ENCODE peak calls at places on chromosomes 13 and 19, in six cellular contexts. I is sigmoid colon; C is breast epithelium; O is naive thymus-derived CD4-positive, alpha-beta T cell; U is esophagus squamous epithelium; N is heart right ventricle. Q is an unnamed sample. For H3K4me1, the result is how much of the 10 kb centered on the place peaks cover.

GRCh38 chr13:77448689-77449088 is 86.8 kb upstream of the SCEL start:
- DNase-seq in I (no peak), C (no peak), O (no peak), U (no peak), N (no peak), Q (no peak)

GRCh38 chr19:34172661-34173144 is 399 bp downstream of the LSM14A start:
- DNase-seq in I (no peak), C (no peak), O (peak), U (no peak), N (no peak), Q (no peak)

GRCh38 chr19:17871032-17871877 is 490 bp upstream of the SLC5A5 start:
- DNase-seq in I (no peak), C (no peak), O (no peak), U (no peak), N (no peak), Q (no peak)

GRCh38 chr19:6032381-6032780 is 54.4 kb upstream of the RANBP3 start:
- DNase-seq in I (no peak), C (no peak), O (no peak), U (no peak), N (no peak), Q (no peak)

GRCh38 chr19:50501568-50502475 is 9.2 kb downstream of the JOSD2 start:
- DNase-seq in I (no peak), C (no peak), O (no peak), U (no peak), N (peak), Q (no peak)

GRCh38 chr13:20911037-20911436 is 8.5 kb upstream of the XPO4 start:
- DNase-seq in I (no peak), C (no peak), O (no peak), U (no peak), N (no peak), Q (no peak)

GRCh38 chr13:101545521-101545920 is 93.0 kb downstream of the ITGBL1 start:
- DNase-seq in I (no peak), C (no peak), O (no peak), U (no peak), N (no peak), Q (no peak)

GRCh38 chr13:32209670-32210069 is 105.5 kb downstream of the ZAR1L start:
- DNase-seq in I (no peak), C (no peak), O (no peak), U (no peak), N (no peak), Q (no peak)

GRCh38 chr19:36103842-36104552 is 6.9 kb upstream of the OVOL3 start:
- DNase-seq in I (no peak), C (no peak), O (no peak), U (no peak), N (no peak), Q (no peak)

GRCh38 chr19:15223649-15224371 is 8.4 kb downstream of the EPHX3 start:
- DNase-seq in I (no peak), C (no peak), O (no peak), U (no peak), N (no peak), Q (no peak)

GRCh38 chr13:53198699-53199098 is 170.1 kb downstream of the OLFM4 start:
- DNase-seq in I (no peak), C (no peak), O (no peak), U (no peak), N (no peak), Q (no peak)

GRCh38 chr19:29666634-29667389 is 1.6 kb downstream of the PLEKHF1 start:
- DNase-seq in I (peak), C (peak), O (no peak), U (no peak), N (peak), Q (no peak)

GRCh38 chr13:50612717-50613116 is 230.8 kb downstream of the DLEU7 start:
- DNase-seq in I (no peak), C (no peak), O (no peak), U (no peak), N (no peak), Q (no peak)

GRCh38 chr19:2309734-2310362 is 1.9 kb upstream of the LINGO3 start:
- DNase-seq in I (no peak), C (no peak), O (no peak), U (no peak), N (no peak), Q (no peak)

GRCh38 chr19:49907745-49908446 is 11.2 kb upstream of the IL4I1 start:
- DNase-seq in I (no peak), C (no peak), O (no peak), U (no peak), N (no peak), Q (no peak)

GRCh38 chr19:33434886-33435705 is 61.6 kb downstream of the CEBPG start:
- DNase-seq in I (peak), C (no peak), O (no peak), U (no peak), N (no peak), Q (no peak)

GRCh38 chr19:57803594-57804325 is 11.0 kb downstream of the ZNF552 start:
- DNase-seq in I (no peak), C (no peak), O (peak), U (no peak), N (no peak), Q (no peak)

GRCh38 chr13:81773263-81773662 is 1432.3 kb upstream of the SPRY2 start:
- DNase-seq in I (no peak), C (no peak), O (no peak), U (no peak), N (no peak), Q (no peak)

GRCh38 chr13:49810464-49810824 is 18.0 kb upstream of the KPNA3 start:
- DNase-seq in I (no peak), C (no peak), O (no peak), U (no peak), N (no peak), Q (no peak)

GRCh38 chr19:34253711-34254551 is 423 bp upstream of the GARRE1 start:
- DNase-seq in I (peak), C (peak), O (peak), U (peak), N (peak), Q (peak)

GRCh38 chr13:100392709-100393630 is 195.6 kb downstream of the GGACT start:
- DNase-seq in I (peak), C (no peak), O (no peak), U (peak), N (peak), Q (peak)

GRCh38 chr19:28966737-28967401 is 246.1 kb downstream of the UQCRFS1 start:
- DNase-seq in I (no peak), C (no peak), O (no peak), U (no peak), N (no peak), Q (no peak)

GRCh38 chr13:51689597-51689996 is 105.3 kb downstream of the WDFY2 start:
- DNase-seq in I (no peak), C (no peak), O (no peak), U (no peak), N (no peak), Q (no peak)

GRCh38 chr19:2695288-2695866 is 7.1 kb downstream of the GNG7 start:
- DNase-seq in I (no peak), C (no peak), O (no peak), U (no peak), N (peak), Q (no peak)

GRCh38 chr13:68908879-68909278 is 1198.7 kb upstream of the ATXN8OS start:
- DNase-seq in I (no peak), C (no peak), O (no peak), U (no peak), N (no peak), Q (no peak)

GRCh38 chr19:46351241-46352041 is 4.6 kb downstream of the PPP5C start:
- DNase-seq in I (peak), C (no peak), O (peak), U (no peak), N (peak), Q (no peak)

GRCh38 chr13:110628952-110629701 is 13.8 kb downstream of the NAXD start:
- DNase-seq in I (peak), C (no peak), O (no peak), U (no peak), N (no peak), Q (no peak)

GRCh38 chr13:106513025-106513424 is 22.4 kb downstream of the EFNB2 start:
- DNase-seq in I (no peak), C (no peak), O (no peak), U (no peak), N (no peak), Q (no peak)

GRCh38 chr19:1244693-1245451 is 3.3 kb downstream of the ATP5F1D start:
- DNase-seq in I (peak), C (no peak), O (no peak), U (no peak), N (peak), Q (no peak)

GRCh38 chr19:45939792-45940514 is 25.4 kb upstream of the NANOS2 start:
- DNase-seq in I (no peak), C (no peak), O (no peak), U (no peak), N (no peak), Q (no peak)

GRCh38 chr19:1410136-1410786 is 2.9 kb downstream of the DAZAP1 start:
- DNase-seq in I (no peak), C (no peak), O (no peak), U (no peak), N (no peak), Q (no peak)

GRCh38 chr19:40262422-40262821 is 22.7 kb downstream of the AKT2 start:
- DNase-seq in I (no peak), C (no peak), O (no peak), U (no peak), N (no peak), Q (no peak)

GRCh38 chr13:63517376-63517775 is 2101.7 kb upstream of the PCDH20 start:
- DNase-seq in I (no peak), C (no peak), O (no peak), U (no peak), N (no peak), Q (no peak)

GRCh38 chr19:44653977-44654784 is 10.5 kb downstream of the PVR start:
- DNase-seq in I (peak), C (peak), O (peak), U (no peak), N (peak), Q (peak)

GRCh38 chr19:16587031-16588023 is 15.1 kb upstream of the SLC35E1 start:
- DNase-seq in I (no peak), C (no peak), O (peak), U (no peak), N (no peak), Q (no peak)

GRCh38 chr13:19818223-19818842 is 35.6 kb upstream of the PSPC1 start:
- DNase-seq in I (no peak), C (peak), O (no peak), U (no peak), N (peak), Q (no peak)

DNA sequence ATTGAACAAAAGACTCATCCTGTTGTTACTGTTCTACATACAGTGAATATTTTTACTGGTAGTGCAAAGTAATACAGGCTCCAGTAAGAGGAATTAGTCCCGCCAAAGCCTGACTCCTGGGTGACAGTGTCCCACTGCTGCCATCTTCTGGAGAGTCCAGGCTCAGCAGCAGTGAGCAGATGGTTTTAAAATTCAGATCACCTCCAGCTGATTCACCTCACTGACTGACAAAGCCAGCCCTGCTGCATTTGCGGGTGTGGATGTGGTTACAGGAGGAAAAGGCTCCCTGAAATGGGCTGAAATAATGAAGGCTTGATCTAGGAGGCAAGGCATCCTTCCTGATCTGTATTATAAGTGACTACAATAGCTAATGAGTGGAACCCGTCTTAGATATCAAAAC is 18.3 kb downstream of the PABPC3 start:
- DNase-seq in I (peak), C (peak), O (peak), U (no peak), N (peak), Q (no peak)
- H3K4me1 ChIP-seq in I (under half), C (under half), O (under half), U (under half), N (under half), Q (under half)

DNA sequence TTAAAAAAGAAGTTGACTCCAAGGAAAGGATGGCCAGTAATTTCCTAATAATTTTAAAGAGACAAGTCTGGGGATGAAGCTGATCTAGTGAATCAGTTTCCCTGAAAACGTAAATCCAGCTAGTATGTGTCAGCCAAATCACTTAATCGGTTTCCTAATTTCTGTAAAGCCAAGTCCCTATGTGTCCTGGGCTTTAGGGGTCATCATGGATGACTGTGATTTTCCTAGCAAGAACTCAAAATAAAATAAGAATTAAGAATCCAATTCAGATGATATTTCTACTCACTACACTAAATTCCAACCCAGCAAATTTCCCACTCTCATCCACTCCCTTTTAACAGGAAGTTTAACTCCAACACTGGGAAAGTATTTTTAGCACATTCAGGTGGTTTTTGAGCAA is 35.8 kb downstream of the ELF1 start:
- DNase-seq in I (no peak), C (no peak), O (no peak), U (no peak), N (no peak), Q (no peak)
- H3K4me1 ChIP-seq in I (under half), C (under half), O (under half), U (half or more), N (under half), Q (under half)

GRCh38 chr19:31103228-31103627 is 246.0 kb downstream of the TSHZ3 start:
- DNase-seq in I (no peak), C (no peak), O (no peak), U (no peak), N (no peak), Q (no peak)

GRCh38 chr19:31102674-31103073 is 246.6 kb downstream of the TSHZ3 start:
- DNase-seq in I (no peak), C (no peak), O (no peak), U (no peak), N (no peak), Q (no peak)

GRCh38 chr19:31104451-31104850 is 244.8 kb downstream of the TSHZ3 start:
- DNase-seq in I (no peak), C (no peak), O (no peak), U (no peak), N (no peak), Q (no peak)

GRCh38 chr19:31107096-31107495 is 242.1 kb downstream of the TSHZ3 start:
- DNase-seq in I (no peak), C (no peak), O (no peak), U (no peak), N (no peak), Q (no peak)

GRCh38 chr19:31105761-31106160 is 243.5 kb downstream of the TSHZ3 start:
- DNase-seq in I (no peak), C (no peak), O (no peak), U (no peak), N (no peak), Q (no peak)
- H3K4me1 ChIP-seq in I (under half), C (under half), O (under half), U (under half), N (under half), Q (under half)

GRCh38 chr13:46377554-46377953 is 9.5 kb downstream of the RUBCNL start:
- DNase-seq in I (no peak), C (no peak), O (no peak), U (no peak), N (no peak), Q (no peak)

GRCh38 chr13:46382224-46382623 is 4.8 kb downstream of the RUBCNL start:
- DNase-seq in I (no peak), C (no peak), O (no peak), U (no peak), N (no peak), Q (no peak)

GRCh38 chr13:46380242-46380641 is 6.8 kb downstream of the RUBCNL start:
- DNase-seq in I (no peak), C (no peak), O (no peak), U (no peak), N (no peak), Q (no peak)

GRCh38 chr13:46374710-46375109 is 12.3 kb downstream of the RUBCNL start:
- DNase-seq in I (no peak), C (no peak), O (no peak), U (no peak), N (no peak), Q (no peak)

DNA sequence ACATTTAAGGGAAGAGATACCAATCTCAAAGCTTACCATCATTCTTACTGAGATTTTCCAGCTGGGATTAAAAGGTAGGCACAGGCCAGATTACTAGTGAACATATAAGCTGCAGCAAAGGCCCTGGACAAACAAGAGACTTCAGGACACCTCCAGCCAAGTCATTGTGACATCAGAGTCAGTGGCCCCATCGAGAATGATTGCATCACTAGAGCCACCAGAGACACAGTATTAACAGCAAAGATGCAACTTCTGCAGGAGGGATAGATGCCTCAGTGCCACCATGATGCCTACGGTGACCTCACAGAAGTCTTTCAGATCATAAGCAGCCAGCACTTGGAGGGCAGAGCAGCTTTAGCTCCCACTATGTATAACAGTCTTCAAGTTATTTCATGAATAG is 8.6 kb downstream of the RUBCNL start:
- DNase-seq in I (no peak), C (no peak), O (no peak), U (no peak), N (no peak), Q (no peak)
- H3K4me1 ChIP-seq in I (under half), C (under half), O (under half), U (under half), N (under half), Q (under half)

GRCh38 chr19:13095393-13095784 is 7.3 kb downstream of the LYL1 start:
- DNase-seq in I (no peak), C (no peak), O (peak), U (no peak), N (no peak), Q (no peak)
- H3K4me1 ChIP-seq in I (half or more), C (under half), O (under half), U (half or more), N (under half), Q (under half)